ENCODE peak calls at places on chromosomes 2 and 18, in four cellular contexts. One of them, this sample, is unnamed.

GRCh38 chr2:20476950-20477349 is 30.1 kb downstream of the RHOB start:
- DNase-seq in neuronal stem cell: no peak
- DNase-seq in stimulated activated CD4-positive, alpha-beta T cell treated with anti-CD3 and anti-CD28 coated beads, Interleukin-2, amount 100 ng/mL, for 48 hours: no peak
- DNase-seq in aorta: no peak
- DNase-seq in this sample: no peak

GRCh38 chr2:223526106-223526505 is 76.1 kb downstream of the SCG2 start:
- DNase-seq in neuronal stem cell: no peak
- DNase-seq in stimulated activated CD4-positive, alpha-beta T cell treated with anti-CD3 and anti-CD28 coated beads, Interleukin-2, amount 100 ng/mL, for 48 hours: no peak
- DNase-seq in aorta: no peak
- DNase-seq in this sample: no peak

GRCh38 chr2:235264121-235264493 is 229.7 kb upstream of the AGAP1 start:
- DNase-seq in neuronal stem cell: no peak
- DNase-seq in stimulated activated CD4-positive, alpha-beta T cell treated with anti-CD3 and anti-CD28 coated beads, Interleukin-2, amount 100 ng/mL, for 48 hours: no peak
- DNase-seq in aorta: no peak
- DNase-seq in this sample: no peak

GRCh38 chr18:75192899-75193298 is 16.0 kb downstream of the PTGR3 start:
- DNase-seq in neuronal stem cell: no peak
- DNase-seq in stimulated activated CD4-positive, alpha-beta T cell treated with anti-CD3 and anti-CD28 coated beads, Interleukin-2, amount 100 ng/mL, for 48 hours: no peak
- DNase-seq in aorta: no peak
- DNase-seq in this sample: no peak

GRCh38 chr2:46540496-46541342 is 61.4 kb downstream of the TMEM247 start:
- DNase-seq in neuronal stem cell: no peak
- DNase-seq in stimulated activated CD4-positive, alpha-beta T cell treated with anti-CD3 and anti-CD28 coated beads, Interleukin-2, amount 100 ng/mL, for 48 hours: no peak
- DNase-seq in aorta: no peak
- DNase-seq in this sample: no peak

GRCh38 chr2:127047054-127047453 is 59.9 kb downstream of the BIN1 start:
- DNase-seq in neuronal stem cell: no peak
- DNase-seq in stimulated activated CD4-positive, alpha-beta T cell treated with anti-CD3 and anti-CD28 coated beads, Interleukin-2, amount 100 ng/mL, for 48 hours: no peak
- DNase-seq in aorta: peak; percentile 59
- DNase-seq in this sample: no peak

GRCh38 chr2:215447673-215448081 is 11.8 kb upstream of the FN1 start:
- DNase-seq in neuronal stem cell: no peak
- DNase-seq in stimulated activated CD4-positive, alpha-beta T cell treated with anti-CD3 and anti-CD28 coated beads, Interleukin-2, amount 100 ng/mL, for 48 hours: no peak
- DNase-seq in aorta: no peak
- DNase-seq in this sample: no peak

GRCh38 chr2:46876741-46877384 is 38.7 kb downstream of the MCFD2 start:
- DNase-seq in neuronal stem cell: no peak
- DNase-seq in stimulated activated CD4-positive, alpha-beta T cell treated with anti-CD3 and anti-CD28 coated beads, Interleukin-2, amount 100 ng/mL, for 48 hours: no peak
- DNase-seq in aorta: no peak
- DNase-seq in this sample: no peak

GRCh38 chr2:222136106-222136630 is 162.6 kb downstream of the PAX3 start:
- DNase-seq in neuronal stem cell: no peak
- DNase-seq in stimulated activated CD4-positive, alpha-beta T cell treated with anti-CD3 and anti-CD28 coated beads, Interleukin-2, amount 100 ng/mL, for 48 hours: no peak
- DNase-seq in aorta: no peak
- DNase-seq in this sample: no peak

GRCh38 chr2:126698991-126699390 is 43.0 kb downstream of the GYPC start:
- DNase-seq in neuronal stem cell: no peak
- DNase-seq in stimulated activated CD4-positive, alpha-beta T cell treated with anti-CD3 and anti-CD28 coated beads, Interleukin-2, amount 100 ng/mL, for 48 hours: no peak
- DNase-seq in aorta: no peak
- DNase-seq in this sample: no peak

GRCh38 chr2:127707890-127708648 is 6.8 kb downstream of the SFT2D3 start:
- DNase-seq in neuronal stem cell: no peak
- DNase-seq in stimulated activated CD4-positive, alpha-beta T cell treated with anti-CD3 and anti-CD28 coated beads, Interleukin-2, amount 100 ng/mL, for 48 hours: no peak
- DNase-seq in aorta: no peak
- DNase-seq in this sample: no peak

GRCh38 chr2:76867854-76868253 is 654.3 kb downstream of the LRRTM4 start:
- DNase-seq in neuronal stem cell: no peak
- DNase-seq in stimulated activated CD4-positive, alpha-beta T cell treated with anti-CD3 and anti-CD28 coated beads, Interleukin-2, amount 100 ng/mL, for 48 hours: no peak
- DNase-seq in aorta: no peak
- DNase-seq in this sample: no peak

GRCh38 chr18:21960189-21960588 is 209.2 kb upstream of the GATA6 start:
- DNase-seq in neuronal stem cell: no peak
- DNase-seq in stimulated activated CD4-positive, alpha-beta T cell treated with anti-CD3 and anti-CD28 coated beads, Interleukin-2, amount 100 ng/mL, for 48 hours: no peak
- DNase-seq in aorta: no peak
- DNase-seq in this sample: no peak

GRCh38 chr18:76847926-76848325 is 25.6 kb downstream of the ZNF236 start:
- DNase-seq in neuronal stem cell: no peak
- DNase-seq in stimulated activated CD4-positive, alpha-beta T cell treated with anti-CD3 and anti-CD28 coated beads, Interleukin-2, amount 100 ng/mL, for 48 hours: no peak
- DNase-seq in aorta: no peak
- DNase-seq in this sample: no peak

GRCh38 chr2:212135739-212136138 is 402.9 kb downstream of the ERBB4 start:
- DNase-seq in neuronal stem cell: no peak
- DNase-seq in stimulated activated CD4-positive, alpha-beta T cell treated with anti-CD3 and anti-CD28 coated beads, Interleukin-2, amount 100 ng/mL, for 48 hours: no peak
- DNase-seq in aorta: no peak
- DNase-seq in this sample: no peak

GRCh38 chr2:199861116-199861774 is 10.3 kb upstream of the FTCDNL1 start:
- DNase-seq in neuronal stem cell: no peak
- DNase-seq in stimulated activated CD4-positive, alpha-beta T cell treated with anti-CD3 and anti-CD28 coated beads, Interleukin-2, amount 100 ng/mL, for 48 hours: no peak
- DNase-seq in aorta: no peak
- DNase-seq in this sample: no peak

GRCh38 chr2:38438536-38439225 is 61.6 kb upstream of the ATL2 start:
- DNase-seq in neuronal stem cell: no peak
- DNase-seq in stimulated activated CD4-positive, alpha-beta T cell treated with anti-CD3 and anti-CD28 coated beads, Interleukin-2, amount 100 ng/mL, for 48 hours: no peak
- DNase-seq in aorta: no peak
- DNase-seq in this sample: no peak

GRCh38 chr2:101124684-101125366 is 26.4 kb downstream of the TBC1D8 start:
- DNase-seq in neuronal stem cell: no peak
- DNase-seq in stimulated activated CD4-positive, alpha-beta T cell treated with anti-CD3 and anti-CD28 coated beads, Interleukin-2, amount 100 ng/mL, for 48 hours: no peak
- DNase-seq in aorta: peak; percentile 87
- DNase-seq in this sample: no peak

GRCh38 chr2:148642891-148643416 is 1.6 kb upstream of the EPC2 start:
- DNase-seq in neuronal stem cell: no peak
- DNase-seq in stimulated activated CD4-positive, alpha-beta T cell treated with anti-CD3 and anti-CD28 coated beads, Interleukin-2, amount 100 ng/mL, for 48 hours: no peak
- DNase-seq in aorta: no peak
- DNase-seq in this sample: no peak

GRCh38 chr2:215697496-215697895 is 261.6 kb upstream of the FN1 start:
- DNase-seq in neuronal stem cell: no peak
- DNase-seq in stimulated activated CD4-positive, alpha-beta T cell treated with anti-CD3 and anti-CD28 coated beads, Interleukin-2, amount 100 ng/mL, for 48 hours: no peak
- DNase-seq in aorta: no peak
- DNase-seq in this sample: no peak

GRCh38 chr18:3623769-3624545 is 174.0 kb downstream of the TGIF1 start:
- DNase-seq in neuronal stem cell: peak; percentile 83
- DNase-seq in stimulated activated CD4-positive, alpha-beta T cell treated with anti-CD3 and anti-CD28 coated beads, Interleukin-2, amount 100 ng/mL, for 48 hours: no peak
- DNase-seq in aorta: peak; percentile 93
- DNase-seq in this sample: no peak

GRCh38 chr2:45964226-45964841 is 312.9 kb downstream of the PRKCE start:
- DNase-seq in neuronal stem cell: no peak
- DNase-seq in stimulated activated CD4-positive, alpha-beta T cell treated with anti-CD3 and anti-CD28 coated beads, Interleukin-2, amount 100 ng/mL, for 48 hours: no peak
- DNase-seq in aorta: peak; percentile 93
- DNase-seq in this sample: no peak

GRCh38 chr2:240327566-240327965 is 107.9 kb upstream of the GPC1 start:
- DNase-seq in neuronal stem cell: no peak
- DNase-seq in stimulated activated CD4-positive, alpha-beta T cell treated with anti-CD3 and anti-CD28 coated beads, Interleukin-2, amount 100 ng/mL, for 48 hours: no peak
- DNase-seq in aorta: no peak
- DNase-seq in this sample: no peak

GRCh38 chr2:186559370-186559769 is 30.5 kb upstream of the ITGAV start:
- DNase-seq in neuronal stem cell: no peak
- DNase-seq in stimulated activated CD4-positive, alpha-beta T cell treated with anti-CD3 and anti-CD28 coated beads, Interleukin-2, amount 100 ng/mL, for 48 hours: no peak
- DNase-seq in aorta: no peak
- DNase-seq in this sample: no peak

GRCh38 chr2:2573658-2574293 is 242.7 kb upstream of the MYT1L start:
- DNase-seq in neuronal stem cell: no peak
- DNase-seq in stimulated activated CD4-positive, alpha-beta T cell treated with anti-CD3 and anti-CD28 coated beads, Interleukin-2, amount 100 ng/mL, for 48 hours: no peak
- DNase-seq in aorta: no peak
- DNase-seq in this sample: no peak

GRCh38 chr2:17115042-17115441 is 403.2 kb downstream of the RAD51AP2 start:
- DNase-seq in neuronal stem cell: no peak
- DNase-seq in stimulated activated CD4-positive, alpha-beta T cell treated with anti-CD3 and anti-CD28 coated beads, Interleukin-2, amount 100 ng/mL, for 48 hours: no peak
- DNase-seq in aorta: no peak
- DNase-seq in this sample: no peak

GRCh38 chr2:229269986-229270385 is 1.1 kb downstream of the PID1 start:
- DNase-seq in neuronal stem cell: no peak
- DNase-seq in stimulated activated CD4-positive, alpha-beta T cell treated with anti-CD3 and anti-CD28 coated beads, Interleukin-2, amount 100 ng/mL, for 48 hours: no peak
- DNase-seq in aorta: no peak
- DNase-seq in this sample: no peak

GRCh38 chr2:177550264-177551200 is 158.0 kb downstream of the AGPS start:
- DNase-seq in neuronal stem cell: no peak
- DNase-seq in stimulated activated CD4-positive, alpha-beta T cell treated with anti-CD3 and anti-CD28 coated beads, Interleukin-2, amount 100 ng/mL, for 48 hours: no peak
- DNase-seq in aorta: no peak
- DNase-seq in this sample: no peak

GRCh38 chr2:46492301-46492700 is 12.9 kb downstream of the TMEM247 start:
- DNase-seq in neuronal stem cell: no peak
- DNase-seq in stimulated activated CD4-positive, alpha-beta T cell treated with anti-CD3 and anti-CD28 coated beads, Interleukin-2, amount 100 ng/mL, for 48 hours: no peak
- DNase-seq in aorta: no peak
- DNase-seq in this sample: no peak

GRCh38 chr2:56018202-56018601 is 94.6 kb upstream of the EFEMP1 start:
- DNase-seq in neuronal stem cell: no peak
- DNase-seq in stimulated activated CD4-positive, alpha-beta T cell treated with anti-CD3 and anti-CD28 coated beads, Interleukin-2, amount 100 ng/mL, for 48 hours: no peak
- DNase-seq in aorta: no peak
- DNase-seq in this sample: no peak

GRCh38 chr2:33205693-33206434 is 259.1 kb downstream of the LTBP1 start:
- DNase-seq in neuronal stem cell: no peak
- DNase-seq in stimulated activated CD4-positive, alpha-beta T cell treated with anti-CD3 and anti-CD28 coated beads, Interleukin-2, amount 100 ng/mL, for 48 hours: no peak
- DNase-seq in aorta: no peak
- DNase-seq in this sample: no peak

GRCh38 chr2:1563084-1563857 is 150.0 kb downstream of the TPO start:
- DNase-seq in neuronal stem cell: no peak
- DNase-seq in stimulated activated CD4-positive, alpha-beta T cell treated with anti-CD3 and anti-CD28 coated beads, Interleukin-2, amount 100 ng/mL, for 48 hours: no peak
- DNase-seq in aorta: peak; percentile 66
- DNase-seq in this sample: no peak

GRCh38 chr2:128416366-128416765 is 97.7 kb upstream of the HS6ST1 start:
- DNase-seq in neuronal stem cell: no peak
- DNase-seq in stimulated activated CD4-positive, alpha-beta T cell treated with anti-CD3 and anti-CD28 coated beads, Interleukin-2, amount 100 ng/mL, for 48 hours: no peak
- DNase-seq in aorta: peak; percentile 32
- DNase-seq in this sample: no peak

GRCh38 chr2:30769891-30770462 is 37.3 kb downstream of the CAPN13 start:
- DNase-seq in neuronal stem cell: no peak
- DNase-seq in stimulated activated CD4-positive, alpha-beta T cell treated with anti-CD3 and anti-CD28 coated beads, Interleukin-2, amount 100 ng/mL, for 48 hours: no peak
- DNase-seq in aorta: no peak
- DNase-seq in this sample: no peak

GRCh38 chr2:48165066-48165753 is 258.9 kb upstream of the FBXO11 start:
- DNase-seq in neuronal stem cell: no peak
- DNase-seq in stimulated activated CD4-positive, alpha-beta T cell treated with anti-CD3 and anti-CD28 coated beads, Interleukin-2, amount 100 ng/mL, for 48 hours: no peak
- DNase-seq in aorta: no peak
- DNase-seq in this sample: no peak

GRCh38 chr2:174028935-174029334 is 63.8 kb upstream of the SP3 start:
- DNase-seq in neuronal stem cell: no peak
- DNase-seq in stimulated activated CD4-positive, alpha-beta T cell treated with anti-CD3 and anti-CD28 coated beads, Interleukin-2, amount 100 ng/mL, for 48 hours: no peak
- DNase-seq in aorta: no peak
- DNase-seq in this sample: no peak

This sample was measured in T-helper 1 cell.